ENCODE peak calls at places on chromosomes 5 and 9, in seven cellular contexts. C, P, Z, H, S, N and E are unnamed samples.

GRCh38 chr9:23542438-23542837 is 283.6 kb downstream of the ELAVL2 start:
- DNase-seq in C (no peak), P (no peak), Z (no peak), H (no peak), S (no peak), N (no peak), E (no peak)

GRCh38 chr5:53438486-53439472 is 41.6 kb upstream of the FST start:
- DNase-seq in C (no peak), P (peak; percentile 63), Z (no peak), H (no peak), S (no peak), N (no peak), E (no peak)

GRCh38 chr5:92861531-92862285 is 719.3 kb downstream of the NR2F1-AS1 start:
- DNase-seq in C (no peak), P (no peak), Z (no peak), H (no peak), S (no peak), N (no peak), E (no peak)

GRCh38 chr9:138076650-138077009 is 199.0 kb downstream of the CACNA1B start:
- DNase-seq in C (peak; percentile 25), P (no peak), Z (no peak), H (no peak), S (no peak), N (no peak), E (no peak)

GRCh38 chr9:5518937-5519319 is 8.6 kb downstream of the PDCD1LG2 start:
- DNase-seq in C (no peak), P (no peak), Z (no peak), H (no peak), S (no peak), N (no peak), E (no peak)

GRCh38 chr5:178625679-178626483 is 969 bp downstream of the CLK4 start:
- DNase-seq in C (no peak), P (no peak), Z (no peak), H (no peak), S (no peak), N (peak; percentile 39), E (no peak)

GRCh38 chr9:76218868-76219462 is 175.3 kb downstream of the RFK start:
- DNase-seq in C (no peak), P (no peak), Z (no peak), H (no peak), S (no peak), N (no peak), E (no peak)

GRCh38 chr5:111066261-111066938 is 5.1 kb upstream of the TSLP start:
- DNase-seq in C (no peak), P (no peak), Z (no peak), H (no peak), S (peak; percentile 19), N (no peak), E (no peak)

GRCh38 chr5:137248476-137248970 is 250.6 kb downstream of the SPOCK1 start:
- DNase-seq in C (no peak), P (no peak), Z (no peak), H (no peak), S (no peak), N (no peak), E (no peak)

GRCh38 chr5:38426493-38426892 is 130.0 kb downstream of the LIFR start:
- DNase-seq in C (no peak), P (peak; percentile 51), Z (no peak), H (no peak), S (no peak), N (no peak), E (no peak)

GRCh38 chr5:132026516-132027008 is 15.1 kb upstream of the ACSL6 start:
- DNase-seq in C (no peak), P (no peak), Z (no peak), H (no peak), S (no peak), N (no peak), E (no peak)

GRCh38 chr5:124289122-124289521 is 457.3 kb downstream of the ZNF608 start:
- DNase-seq in C (peak; percentile 81), P (no peak), Z (no peak), H (peak; percentile 67), S (peak; percentile 22), N (no peak), E (no peak)

GRCh38 chr5:8961219-8961618 is 584.7 kb downstream of the SEMA5A start:
- DNase-seq in C (no peak), P (no peak), Z (no peak), H (no peak), S (no peak), N (no peak), E (no peak)

GRCh38 chr9:98708933-98709911 is at the start of gene GABBR2:
- DNase-seq in C (peak; percentile 36), P (no peak), Z (peak; percentile 10), H (no peak), S (no peak), N (no peak), E (no peak)

GRCh38 chr9:4933177-4933576 is 51.9 kb upstream of the JAK2 start:
- DNase-seq in C (no peak), P (peak; percentile 32), Z (no peak), H (peak; percentile 60), S (peak; percentile 19), N (no peak), E (no peak)

GRCh38 chr9:18245911-18246310 is 228.0 kb upstream of the ADAMTSL1 start:
- DNase-seq in C (no peak), P (no peak), Z (no peak), H (no peak), S (no peak), N (no peak), E (no peak)

DNA sequence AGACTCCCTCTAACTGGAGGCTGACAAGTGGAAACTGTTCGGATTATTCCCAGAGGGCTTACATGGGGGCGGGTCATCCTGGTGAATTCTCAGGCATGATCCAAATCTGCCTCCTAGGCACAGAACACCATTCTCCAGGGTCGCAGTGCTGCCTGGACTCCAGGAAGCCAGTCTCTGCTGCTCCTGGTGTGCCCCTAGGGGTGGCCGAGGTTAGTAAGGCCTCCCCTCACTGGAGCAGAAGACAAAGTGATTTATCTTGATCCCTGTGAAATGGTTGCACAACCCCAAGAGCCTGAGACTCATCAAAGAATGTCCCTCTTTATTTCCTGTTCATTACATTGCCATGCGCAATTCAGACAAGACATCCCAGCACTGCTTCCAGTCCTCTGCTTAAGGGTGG is 17.1 kb downstream of the ADGRV1 start:
- DNase-seq in C (no peak), P (no peak), Z (no peak), H (no peak), S (no peak), N (no peak), E (no peak)
- TF ChIP-seq CTCF in C (no peak), P (no peak), Z (no peak), H (no peak), S (no peak), N (no peak), E (no peak)

DNA sequence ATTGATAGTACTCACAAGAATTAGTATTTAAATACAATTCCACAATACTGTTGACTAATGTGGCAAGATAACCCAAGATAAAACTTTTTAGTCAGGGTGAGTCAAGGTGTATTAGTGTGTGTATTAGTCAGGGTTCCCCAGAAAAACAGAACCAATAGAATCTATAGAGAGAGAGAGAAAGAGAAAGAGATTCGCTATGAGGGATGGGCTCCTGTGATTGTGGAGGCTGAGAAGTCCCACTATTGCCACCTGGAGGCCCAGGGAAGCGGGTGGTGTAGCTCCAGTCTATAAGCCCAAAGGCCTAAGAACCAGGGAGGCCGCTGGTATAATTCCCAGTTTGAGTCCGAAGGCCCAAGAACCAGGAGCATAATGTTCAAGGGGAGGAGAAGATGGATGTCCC is 10.0 kb upstream of the SHISAL2B start:
- DNase-seq in C (no peak), P (peak; percentile 26), Z (no peak), H (no peak), S (no peak), N (no peak), E (no peak)
- TF ChIP-seq CTCF in C (no peak), P (no peak), Z (no peak), H (no peak), S (no peak), N (no peak), E (no peak)

GRCh38 chr5:54904425-54904824 is 81.0 kb downstream of the ESM1 start:
- DNase-seq in C (no peak), P (peak; percentile 60), Z (peak; percentile 21), H (no peak), S (no peak), N (no peak), E (no peak)
- TF ChIP-seq CTCF in C (no peak), P (peak; percentile 47), Z (no peak), H (no peak), S (no peak), N (no peak), E (no peak)

GRCh38 chr5:4643190-4643589 is 496.9 kb upstream of the ADAMTS16 start:
- DNase-seq in C (no peak), P (no peak), Z (no peak), H (no peak), S (no peak), N (no peak), E (no peak)

GRCh38 chr5:4643960-4644359 is 496.2 kb upstream of the ADAMTS16 start:
- DNase-seq in C (no peak), P (no peak), Z (no peak), H (no peak), S (no peak), N (no peak), E (no peak)

GRCh38 chr5:4639959-4640358 is 500.2 kb upstream of the ADAMTS16 start:
- DNase-seq in C (no peak), P (no peak), Z (no peak), H (no peak), S (no peak), N (no peak), E (no peak)

GRCh38 chr5:4642525-4642924 is 497.6 kb upstream of the ADAMTS16 start:
- DNase-seq in C (no peak), P (no peak), Z (no peak), H (no peak), S (no peak), N (no peak), E (no peak)

GRCh38 chr5:4640793-4641192 is 499.3 kb upstream of the ADAMTS16 start:
- DNase-seq in C (no peak), P (no peak), Z (no peak), H (no peak), S (no peak), N (no peak), E (no peak)
- TF ChIP-seq CTCF in C (peak; percentile 46), P (peak; percentile 40), Z (no peak), H (no peak), S (no peak), N (no peak), E (no peak)

GRCh38 chr9:89106224-89106851 is 72.3 kb downstream of the SHC3 start:
- DNase-seq in C (no peak), P (no peak), Z (no peak), H (no peak), S (no peak), N (no peak), E (no peak)

GRCh38 chr9:89109666-89110065 is 69.0 kb downstream of the SHC3 start:
- DNase-seq in C (no peak), P (no peak), Z (no peak), H (no peak), S (no peak), N (no peak), E (no peak)

GRCh38 chr9:89104821-89105220 is 73.8 kb downstream of the SHC3 start:
- DNase-seq in C (no peak), P (no peak), Z (no peak), H (no peak), S (no peak), N (no peak), E (no peak)
- TF ChIP-seq CTCF in C (no peak), P (no peak), Z (no peak), H (no peak), S (no peak), N (no peak), E (no peak)